ENCODE peak calls at places on chromosomes 6 and 20, in seven cellular contexts. X is brain microvascular endothelial cell, I is fibroblast of pulmonary artery, O is MM.1S, L is cardiac muscle cell, B is sigmoid colon, N is ovary. D is an unnamed sample.

GRCh38 chr6:107894821-107895396 is 63.1 kb downstream of the SEC63 start:
- DNase-seq in X (no peak), I (no peak), O (peak; percentile 26), L (no peak), B (no peak), N (no peak), D (no peak)

GRCh38 chr20:14344746-14345145 is 7.3 kb upstream of the FLRT3 start:
- DNase-seq in X (no peak), I (peak; percentile 14), O (no peak), L (no peak), B (no peak), N (no peak), D (no peak)

GRCh38 chr6:5201271-5201670 is 59.5 kb downstream of the LYRM4 start:
- DNase-seq in X (no peak), I (no peak), O (no peak), L (no peak), B (no peak), N (no peak), D (no peak)

GRCh38 chr6:42451146-42451594 is 556 bp downstream of the TRERF1 start:
- DNase-seq in X (no peak), I (no peak), O (peak; percentile 12), L (no peak), B (no peak), N (no peak), D (no peak)

GRCh38 chr6:44004625-44005506 is 122.4 kb downstream of the MRPL14 start:
- DNase-seq in X (no peak), I (no peak), O (no peak), L (no peak), B (no peak), N (no peak), D (no peak)

GRCh38 chr6:43951063-43951755 is 176.0 kb downstream of the MRPL14 start:
- DNase-seq in X (no peak), I (peak; percentile 43), O (peak; percentile 10), L (peak; percentile 60), B (peak; percentile 52), N (no peak), D (peak; percentile 88)

GRCh38 chr6:36039113-36039512 is 11.5 kb downstream of the MAPK14 start:
- DNase-seq in X (no peak), I (no peak), O (no peak), L (no peak), B (no peak), N (no peak), D (no peak)

GRCh38 chr6:15500078-15500740 is 162.6 kb downstream of the DTNBP1 start:
- DNase-seq in X (no peak), I (no peak), O (no peak), L (no peak), B (peak; percentile 37), N (no peak), D (no peak)

GRCh38 chr20:57795977-57796560 is 86.3 kb upstream of the PMEPA1 start:
- DNase-seq in X (no peak), I (no peak), O (no peak), L (no peak), B (no peak), N (no peak), D (no peak)

GRCh38 chr6:103893082-103893481 is 966.6 kb downstream of the HACE1 start:
- DNase-seq in X (peak; percentile 6), I (peak; percentile 96), O (no peak), L (peak; percentile 87), B (no peak), N (no peak), D (no peak)

GRCh38 chr6:133418108-133418507 is 177.0 kb downstream of the EYA4 start:
- DNase-seq in X (no peak), I (no peak), O (no peak), L (no peak), B (no peak), N (no peak), D (no peak)

GRCh38 chr6:5659467-5659866 is 347.3 kb downstream of the NRN1 start:
- DNase-seq in X (no peak), I (no peak), O (no peak), L (no peak), B (no peak), N (no peak), D (no peak)

GRCh38 chr6:25922301-25922700 is 8.2 kb downstream of the SLC17A2 start:
- DNase-seq in X (no peak), I (peak; percentile 29), O (no peak), L (peak; percentile 52), B (no peak), N (no peak), D (no peak)

GRCh38 chr20:2752631-2753455 is 47.6 kb downstream of the CPXM1 start:
- DNase-seq in X (no peak), I (peak; percentile 53), O (peak; percentile 42), L (peak; percentile 57), B (peak; percentile 68), N (peak; percentile 64), D (peak; percentile 23)

GRCh38 chr6:39934060-39934757 is at the start of gene MOCS1:
- DNase-seq in X (peak; percentile 40), I (peak; percentile 71), O (peak; percentile 52), L (peak; percentile 85), B (peak; percentile 92), N (peak; percentile 87), D (no peak)

GRCh38 chr6:9140181-9140580 is 704.8 kb upstream of the SLC35B3 start:
- DNase-seq in X (no peak), I (no peak), O (no peak), L (no peak), B (no peak), N (no peak), D (no peak)

GRCh38 chr20:43681468-43681942 is 14.6 kb downstream of the MYBL2 start:
- DNase-seq in X (no peak), I (no peak), O (peak; percentile 82), L (no peak), B (no peak), N (no peak), D (no peak)

GRCh38 chr6:46628498-46628897 is 24.1 kb downstream of the CYP39A1 start:
- DNase-seq in X (no peak), I (no peak), O (no peak), L (no peak), B (no peak), N (no peak), D (no peak)

GRCh38 chr6:57142178-57142525 is 30.0 kb upstream of the BAG2 start:
- DNase-seq in X (no peak), I (no peak), O (no peak), L (no peak), B (no peak), N (no peak), D (no peak)

GRCh38 chr20:47274449-47275108 is 81.9 kb downstream of the ZMYND8 start:
- DNase-seq in X (peak; percentile 89), I (peak; percentile 95), O (no peak), L (peak; percentile 93), B (peak; percentile 14), N (no peak), D (no peak)

GRCh38 chr6:79028641-79029314 is 49.3 kb downstream of the PHIP start:
- DNase-seq in X (no peak), I (no peak), O (no peak), L (no peak), B (no peak), N (no peak), D (no peak)

GRCh38 chr6:25603251-25603650 is 48.8 kb upstream of the SCGN start:
- DNase-seq in X (no peak), I (no peak), O (no peak), L (no peak), B (no peak), N (no peak), D (no peak)

GRCh38 chr6:50259903-50260302 is 210.2 kb upstream of the DEFB112 start:
- DNase-seq in X (no peak), I (no peak), O (no peak), L (no peak), B (no peak), N (no peak), D (no peak)

GRCh38 chr6:132715204-132715603 is 1.3 kb upstream of the VNN1 start:
- DNase-seq in X (peak; percentile 74), I (peak; percentile 91), O (no peak), L (peak; percentile 92), B (no peak), N (no peak), D (no peak)

GRCh38 chr20:8124639-8125038 is 7.4 kb upstream of the PLCB1 start:
- DNase-seq in X (no peak), I (peak; percentile 44), O (no peak), L (peak; percentile 42), B (no peak), N (no peak), D (no peak)

GRCh38 chr6:100491947-100492670 is 27.4 kb upstream of the SIM1 start:
- DNase-seq in X (no peak), I (no peak), O (no peak), L (no peak), B (no peak), N (no peak), D (no peak)

GRCh38 chr6:48552905-48553304 is 441.9 kb upstream of the PTCHD4 start:
- DNase-seq in X (no peak), I (no peak), O (no peak), L (no peak), B (no peak), N (no peak), D (no peak)
- TF ChIP-seq CTCF in X (no peak), I (no peak), O (no peak), L (no peak), B (no peak), N (no peak), D (no peak)

GRCh38 chr20:51799586-51799985 is 2.7 kb downstream of the SALL4 start:
- DNase-seq in X (no peak), I (no peak), O (no peak), L (no peak), B (no peak), N (no peak), D (no peak)
- H3K4me3 ChIP-seq in X (no peak overlapping the region), I (no peak overlapping the region), O (no peak overlapping the region), L (peak overlapping the region; percentile 79), B (no peak overlapping the region), N (no peak overlapping the region), D (no peak overlapping the region)

GRCh38 chr6:106115231-106115630 is 29.1 kb downstream of the PRDM1 start:
- DNase-seq in X (no peak), I (no peak), O (no peak), L (no peak), B (no peak), N (no peak), D (no peak)

GRCh38 chr6:106118835-106119443 is 32.8 kb downstream of the PRDM1 start:
- DNase-seq in X (no peak), I (no peak), O (no peak), L (no peak), B (no peak), N (no peak), D (peak; percentile 31)

GRCh38 chr6:106116125-106116524 is 30.0 kb downstream of the PRDM1 start:
- DNase-seq in X (no peak), I (peak; percentile 52), O (no peak), L (no peak), B (no peak), N (no peak), D (no peak)

GRCh38 chr6:106119526-106119925 is 33.4 kb downstream of the PRDM1 start:
- DNase-seq in X (no peak), I (no peak), O (no peak), L (no peak), B (no peak), N (no peak), D (no peak)

GRCh38 chr6:106117579-106117978 is 31.4 kb downstream of the PRDM1 start:
- DNase-seq in X (no peak), I (no peak), O (no peak), L (no peak), B (no peak), N (no peak), D (no peak)
- TF ChIP-seq CTCF in X (no peak), I (no peak), O (no peak), L (no peak), B (no peak), N (no peak), D (no peak)

GRCh38 chr6:38470548-38470947 is 169.2 kb downstream of the BTBD9 start:
- DNase-seq in X (no peak), I (no peak), O (no peak), L (no peak), B (no peak), N (no peak), D (no peak)
- H3K4me3 ChIP-seq in X (no peak overlapping the region), I (no peak overlapping the region), O (no peak overlapping the region), L (no peak overlapping the region), B (no peak overlapping the region), N (no peak overlapping the region), D (no peak overlapping the region)

D was measured in HL-60.